ENCODE peak calls at places on chromosomes 1 and 21, in six cellular contexts. V is body of pancreas, T is Peyer's patch, U is right atrium auricular region, O is ovary, W is mammary epithelial cell. Y is an unnamed sample.

GRCh38 chr1:116506132-116507004 is 64.5 kb downstream of the CD58 start:
- DNase-seq in V (no peak), T (no peak), U (no peak), O (no peak), W (peak; percentile 77), Y (no peak)

GRCh38 chr1:212702672-212703071 is 3.0 kb upstream of the BATF3 start:
- DNase-seq in V (no peak), T (no peak), U (no peak), O (no peak), W (no peak), Y (no peak)

GRCh38 chr1:119141020-119141424 is 569 bp upstream of the WARS2 start:
- DNase-seq in V (peak; percentile 35), T (peak; percentile 58), U (peak; percentile 62), O (peak; percentile 45), W (no peak), Y (peak; percentile 73)

GRCh38 chr1:3547055-3548005 is 64.0 kb downstream of the MEGF6 start:
- DNase-seq in V (no peak), T (no peak), U (no peak), O (no peak), W (no peak), Y (no peak)

GRCh38 chr1:79193211-79194079 is 186.9 kb upstream of the ADGRL4 start:
- DNase-seq in V (no peak), T (no peak), U (no peak), O (no peak), W (peak; percentile 74), Y (no peak)

GRCh38 chr1:100683448-100684349 is 35.8 kb upstream of the VCAM1 start:
- DNase-seq in V (no peak), T (no peak), U (no peak), O (no peak), W (no peak), Y (no peak)

GRCh38 chr1:41385398-41386189 is 24.4 kb downstream of the FOXO6 start:
- DNase-seq in V (no peak), T (no peak), U (no peak), O (no peak), W (no peak), Y (no peak)

GRCh38 chr1:55694297-55694696 is 479.1 kb upstream of the USP24 start:
- DNase-seq in V (peak; percentile 56), T (no peak), U (no peak), O (no peak), W (peak; percentile 28), Y (no peak)

GRCh38 chr1:155295183-155295941 is 5.9 kb downstream of the PKLR start:
- DNase-seq in V (no peak), T (no peak), U (no peak), O (no peak), W (no peak), Y (no peak)

GRCh38 chr1:182348916-182349747 is 42.5 kb downstream of the GLUL start:
- DNase-seq in V (no peak), T (no peak), U (peak; percentile 67), O (peak; percentile 31), W (no peak), Y (peak; percentile 74)

GRCh38 chr1:58888776-58889341 is 105.0 kb upstream of the JUN start:
- DNase-seq in V (no peak), T (no peak), U (no peak), O (no peak), W (peak; percentile 56), Y (no peak)

GRCh38 chr1:40625076-40625475 is 40.4 kb downstream of the RIMS3 start:
- DNase-seq in V (peak; percentile 52), T (peak; percentile 59), U (no peak), O (no peak), W (peak; percentile 37), Y (no peak)

GRCh38 chr1:2890221-2890850 is 88.8 kb upstream of the TTC34 start:
- DNase-seq in V (no peak), T (no peak), U (no peak), O (no peak), W (no peak), Y (no peak)

GRCh38 chr1:67652800-67653199 is 32.2 kb upstream of the GADD45A start:
- DNase-seq in V (no peak), T (no peak), U (no peak), O (no peak), W (peak; percentile 91), Y (no peak)

GRCh38 chr1:15304708-15305326 is 57.8 kb downstream of the FHAD1 start:
- DNase-seq in V (peak; percentile 74), T (peak; percentile 82), U (no peak), O (peak; percentile 65), W (peak; percentile 52), Y (no peak)

GRCh38 chr21:16124397-16125130 is 394.8 kb downstream of the USP25 start:
- DNase-seq in V (no peak), T (no peak), U (no peak), O (peak; percentile 65), W (peak; percentile 73), Y (no peak)

GRCh38 chr1:87392241-87393192 is 63.8 kb downstream of the LMO4 start:
- DNase-seq in V (no peak), T (peak; percentile 57), U (no peak), O (no peak), W (peak; percentile 53), Y (no peak)

GRCh38 chr1:76491737-76492136 is 375.5 kb upstream of the ST6GALNAC5 start:
- DNase-seq in V (no peak), T (no peak), U (no peak), O (no peak), W (no peak), Y (no peak)

GRCh38 chr1:185559684-185560310 is 174.4 kb upstream of the HMCN1 start:
- DNase-seq in V (peak; percentile 41), T (peak; percentile 82), U (peak; percentile 66), O (no peak), W (peak; percentile 65), Y (no peak)

GRCh38 chr1:3678361-3679097 is 26.2 kb downstream of the TP73 start:
- DNase-seq in V (no peak), T (no peak), U (no peak), O (no peak), W (no peak), Y (no peak)

DNA sequence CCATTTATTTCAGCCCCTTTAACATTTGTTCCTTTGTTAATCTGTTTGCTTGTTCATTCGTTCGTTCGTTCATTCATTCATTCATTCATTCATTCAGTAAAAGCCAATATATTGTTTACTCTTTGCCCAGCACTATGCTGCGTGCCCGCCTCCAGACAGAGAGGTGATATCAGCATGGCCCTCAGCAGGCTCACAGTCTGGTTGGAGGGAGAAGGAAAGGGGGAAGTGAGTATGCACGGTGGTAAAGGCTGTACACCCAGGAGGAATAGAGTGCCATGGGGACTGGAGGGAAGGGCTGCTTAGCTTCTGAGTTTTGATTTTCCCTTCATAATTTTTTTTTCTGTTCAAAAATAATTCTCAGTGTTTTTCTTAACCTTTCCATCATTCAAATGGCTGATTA is 144.7 kb downstream of the NOS1AP start:
- DNase-seq in V (no peak), T (no peak), U (no peak), O (no peak), W (no peak), Y (no peak)
- H3K27ac ChIP-seq in V (peak overlapping the region; percentile 78), T (no peak overlapping the region), U (no peak overlapping the region), O (no peak overlapping the region), W (no peak overlapping the region), Y (no peak overlapping the region)

DNA sequence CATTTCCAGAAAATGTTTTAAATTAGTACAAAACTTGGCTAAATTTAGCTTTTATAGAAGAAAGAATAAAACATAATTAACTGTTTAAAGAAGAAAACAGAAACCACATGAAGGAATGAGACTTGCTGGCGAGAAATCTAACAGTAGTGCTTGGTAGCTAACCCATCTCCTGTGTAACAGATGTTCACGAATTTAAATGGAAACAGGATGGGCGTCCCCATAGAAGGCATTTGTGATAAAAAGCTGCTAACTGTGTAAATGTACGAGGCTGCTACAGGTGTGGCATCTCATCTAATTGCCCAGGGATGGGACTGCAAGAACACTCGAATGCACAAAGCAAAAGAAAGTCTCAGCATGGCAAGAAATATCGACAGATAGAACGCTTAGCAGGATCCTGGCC is 112.8 kb downstream of the RUNX1 start:
- DNase-seq in V (no peak), T (no peak), U (no peak), O (no peak), W (no peak), Y (no peak)
- H3K27ac ChIP-seq in V (no peak overlapping the region), T (no peak overlapping the region), U (no peak overlapping the region), O (no peak overlapping the region), W (peak overlapping the region; percentile 53), Y (no peak overlapping the region)

GRCh38 chr1:103267271-103267670 is 158.9 kb upstream of the COL11A1 start:
- DNase-seq in V (no peak), T (no peak), U (no peak), O (no peak), W (no peak), Y (no peak)

GRCh38 chr1:103266036-103266435 is 157.7 kb upstream of the COL11A1 start:
- DNase-seq in V (no peak), T (no peak), U (no peak), O (no peak), W (no peak), Y (no peak)

GRCh38 chr1:103267893-103268292 is 159.6 kb upstream of the COL11A1 start:
- DNase-seq in V (no peak), T (no peak), U (no peak), O (no peak), W (no peak), Y (no peak)

DNA sequence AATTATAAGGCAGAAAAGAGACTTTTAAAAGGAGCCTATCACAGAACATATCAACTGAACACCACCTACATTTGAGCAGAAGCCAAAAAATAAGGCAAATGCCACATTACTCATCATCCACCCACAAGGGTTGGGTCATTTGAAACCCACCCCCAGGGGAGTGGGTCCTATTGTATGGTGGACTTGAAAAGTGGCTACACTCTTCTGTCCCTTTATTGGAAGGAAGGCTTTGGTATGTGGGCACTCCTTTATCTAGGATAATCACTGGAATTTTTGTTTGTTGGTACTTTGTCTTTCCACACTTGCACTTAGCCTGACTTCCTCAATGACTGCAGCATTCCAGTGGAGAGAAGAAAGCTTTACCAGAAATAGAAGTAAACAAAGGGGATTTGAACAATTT is 157.2 kb upstream of the COL11A1 start:
- DNase-seq in V (no peak), T (no peak), U (no peak), O (no peak), W (no peak), Y (no peak)
- H3K27ac ChIP-seq in V (no peak overlapping the region), T (no peak overlapping the region), U (no peak overlapping the region), O (no peak overlapping the region), W (no peak overlapping the region), Y (no peak overlapping the region)

GRCh38 chr1:199741586-199741985 is 285.9 kb upstream of the NR5A2 start:
- DNase-seq in V (no peak), T (no peak), U (no peak), O (no peak), W (no peak), Y (no peak)

GRCh38 chr1:199747984-199748383 is 279.5 kb upstream of the NR5A2 start:
- DNase-seq in V (no peak), T (no peak), U (no peak), O (no peak), W (no peak), Y (no peak)

GRCh38 chr1:199746985-199747384 is 280.5 kb upstream of the NR5A2 start:
- DNase-seq in V (no peak), T (no peak), U (no peak), O (no peak), W (no peak), Y (no peak)

GRCh38 chr1:199743227-199743626 is 284.3 kb upstream of the NR5A2 start:
- DNase-seq in V (no peak), T (no peak), U (no peak), O (no peak), W (peak; percentile 53), Y (no peak)

DNA sequence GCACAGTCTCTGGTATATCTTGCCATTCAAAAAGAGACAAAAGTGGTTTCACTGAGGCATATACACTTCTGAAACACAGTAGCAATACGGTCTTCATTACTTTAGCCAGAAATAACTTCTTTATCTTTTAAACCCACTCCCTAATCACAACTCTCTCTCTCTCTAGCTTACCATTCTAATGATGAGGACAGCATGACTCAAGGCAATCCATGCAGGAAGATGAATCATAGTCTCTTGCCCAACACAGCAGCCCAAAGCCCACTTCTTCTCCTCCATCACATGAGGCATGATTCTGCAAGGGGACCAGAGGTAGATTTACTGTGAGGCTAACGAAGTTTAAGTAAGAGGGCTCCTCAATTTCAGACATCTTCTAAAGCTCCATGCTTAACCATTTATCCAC is 285.0 kb upstream of the NR5A2 start:
- DNase-seq in V (no peak), T (no peak), U (no peak), O (no peak), W (peak; percentile 89), Y (no peak)
- H3K27ac ChIP-seq in V (no peak overlapping the region), T (no peak overlapping the region), U (no peak overlapping the region), O (no peak overlapping the region), W (peak overlapping the region; percentile 84), Y (no peak overlapping the region)